ENCODE peak calls at places on chromosomes 7 and 10, in five cellular contexts. M is left ventricle myocardium inferior, K is neural progenitor cell, R is neuronal stem cell, C is left lung. W is an unnamed sample. For H3K4me1, the result is how much of the 10 kb centered on the place peaks cover.

GRCh38 chr10:77125231-77125630 is 512.4 kb downstream of the KCNMA1 start:
- DNase-seq in M (no peak), C (no peak), R (no peak), K (no peak), W (no peak)

GRCh38 chr10:46540412-46541016 is 15.9 kb downstream of the GPRIN2 start:
- DNase-seq in K (no peak), M (no peak), R (no peak), C (peak), W (peak)

GRCh38 chr7:24383055-24383454 is 99.1 kb downstream of the NPY start:
- DNase-seq in C (no peak), R (no peak), K (no peak), M (no peak), W (no peak)

GRCh38 chr10:75234683-75235374 is 928 bp downstream of the COMTD1 start:
- DNase-seq in R (peak), C (peak), K (peak), M (no peak), W (no peak)

GRCh38 chr7:2577914-2578680 is 19.3 kb downstream of the IQCE start:
- DNase-seq in C (no peak), K (no peak), R (no peak), M (no peak), W (no peak)

GRCh38 chr10:6275022-6275997 is 72.6 kb downstream of the PFKFB3 start:
- DNase-seq in M (peak), K (peak), R (peak), C (peak), W (peak)

GRCh38 chr10:28503114-28503513 is 29.8 kb upstream of the WAC start:
- DNase-seq in K (no peak), R (no peak), M (no peak), C (no peak), W (no peak)

GRCh38 chr10:101892782-101893391 is 49.3 kb upstream of the KCNIP2 start:
- DNase-seq in M (no peak), K (no peak), C (no peak), R (no peak), W (no peak)

GRCh38 chr10:109974509-109975191 is 33.1 kb upstream of the ADD3 start:
- DNase-seq in M (no peak), K (no peak), C (no peak), R (no peak), W (no peak)

GRCh38 chr10:87930929-87931835 is 67.8 kb downstream of the PTEN start:
- DNase-seq in C (no peak), K (no peak), M (no peak), R (no peak), W (no peak)

DNA sequence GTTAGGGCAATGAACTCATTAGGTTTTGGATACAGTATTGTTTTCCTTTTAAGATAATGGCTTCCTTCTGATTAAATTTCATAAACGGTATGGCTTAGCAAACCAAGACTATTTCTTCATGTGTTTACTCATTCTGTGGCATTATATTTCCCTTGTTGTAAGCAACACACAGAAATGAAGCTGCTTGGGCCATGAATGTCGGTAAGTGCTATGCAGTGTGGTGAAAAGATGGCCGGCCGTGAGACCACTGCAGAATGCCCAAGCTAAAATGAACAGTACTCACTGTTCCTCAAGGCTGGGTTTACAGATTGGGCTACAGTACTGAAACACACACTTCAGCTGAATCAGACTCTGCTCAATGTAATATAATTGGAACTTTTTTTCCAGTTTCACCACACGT is 8.1 kb downstream of the APBB1IP start:
- DNase-seq in C (no peak), K (no peak), M (no peak), R (no peak), W (no peak)
- H3K4me1 ChIP-seq in C (under half), K (under half), M (under half), R (under half), W (under half)

DNA sequence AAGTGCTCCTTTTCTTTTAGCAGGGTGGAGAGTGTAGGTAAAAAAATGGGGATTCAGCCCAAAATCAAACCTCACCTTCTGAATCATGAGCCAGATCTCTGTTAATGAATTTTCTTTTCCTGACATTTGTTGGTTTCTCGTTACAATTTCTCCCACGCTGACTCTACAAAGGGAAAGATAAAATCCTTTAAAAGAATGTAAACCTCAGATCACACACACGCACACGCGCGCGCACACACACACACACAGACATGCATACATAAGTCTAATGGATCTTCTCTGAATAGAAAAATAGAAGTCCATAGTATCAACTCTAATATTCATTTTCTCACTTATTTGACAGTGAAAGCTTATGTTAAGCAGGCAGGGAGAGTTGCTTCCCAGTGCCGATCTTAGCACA is 1.5 kb downstream of the ETV1 start:
- DNase-seq in R (no peak), C (no peak), K (peak), M (no peak), W (no peak)
- H3K27ac ChIP-seq in R (peak), C (peak), K (no peak), M (peak), W (no peak)

DNA sequence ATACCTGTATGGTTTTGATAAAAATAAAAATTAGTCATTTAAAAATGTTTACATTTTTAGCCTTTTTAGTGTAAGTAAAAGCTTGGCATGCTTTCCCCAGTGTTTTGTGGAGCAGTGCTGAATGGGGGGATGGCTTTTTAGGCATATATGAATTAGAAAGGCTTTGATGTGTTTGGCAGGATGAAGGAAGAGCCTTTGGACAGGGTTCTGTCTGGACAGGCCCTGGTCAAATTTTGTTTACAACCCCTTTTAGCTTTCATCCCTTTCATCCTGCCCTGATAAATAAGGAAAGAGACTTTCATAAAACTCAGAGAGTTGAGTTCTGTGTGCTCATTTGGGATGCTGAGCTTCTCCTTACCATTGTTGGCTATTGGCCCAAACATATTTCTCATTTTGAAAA is 68.1 kb upstream of the PHYHIPL start:
- DNase-seq in M (no peak), K (no peak), R (no peak), C (no peak), W (no peak)
- H3K4me1 ChIP-seq in M (under half), K (under half), R (under half), C (under half), W (under half)

GRCh38 chr7:111954056-111954455 is 252.1 kb downstream of the DOCK4 start:
- DNase-seq in C (no peak), K (no peak), R (no peak), M (no peak), W (no peak)
- H3K27ac ChIP-seq in C (peak), K (no peak), R (no peak), M (peak), W (no peak)

GRCh38 chr10:72077275-72077990 is 10.9 kb downstream of the SPOCK2 start:
- DNase-seq in C (no peak), R (no peak), K (no peak), M (no peak), W (peak)
- H3K4me1 ChIP-seq in C (under half), R (under half), K (under half), M (under half), W (under half)